ENCODE peak calls at places on chromosome 1, in nine cellular contexts. One of them, this sample, is unnamed.

GRCh38 chr1:168135116-168135981 is 1.4 kb downstream of the GPR161 start:
- DNase-seq in activated CD8-positive, alpha-beta T cell treated with anti-CD3 and anti-CD28 coated beads for 36 hours: no peak
- DNase-seq in EL: peak
- DNase-seq in T-helper 9 cell: no peak
- DNase-seq in left ventricle myocardium superior: no peak
- DNase-seq in CD8-positive, alpha-beta T cell: no peak
- DNase-seq in posterior vena cava: no peak
- DNase-seq in hippocampal formation: no peak
- DNase-seq in activated CD8-positive, alpha-beta memory T cell treated with anti-CD3 and anti-CD28 coated beads, Interleukin-2, amount 10 ng/mL, durations not matched to agents 7 days and 5 days: no peak
- DNase-seq in this sample: no peak

GRCh38 chr1:153869486-153869885 is 53.3 kb downstream of the GATAD2B start:
- DNase-seq in EL: no peak
- DNase-seq in activated CD8-positive, alpha-beta memory T cell treated with anti-CD3 and anti-CD28 coated beads, Interleukin-2, amount 10 ng/mL, durations not matched to agents 7 days and 5 days: no peak
- DNase-seq in activated CD8-positive, alpha-beta T cell treated with anti-CD3 and anti-CD28 coated beads for 36 hours: no peak
- DNase-seq in CD8-positive, alpha-beta T cell: no peak
- DNase-seq in posterior vena cava: no peak
- DNase-seq in hippocampal formation: no peak
- DNase-seq in left ventricle myocardium superior: no peak
- DNase-seq in T-helper 9 cell: no peak
- DNase-seq in this sample: no peak

GRCh38 chr1:168689726-168690602 is 39.0 kb downstream of the DPT start:
- DNase-seq in T-helper 9 cell: no peak
- DNase-seq in EL: no peak
- DNase-seq in left ventricle myocardium superior: no peak
- DNase-seq in activated CD8-positive, alpha-beta memory T cell treated with anti-CD3 and anti-CD28 coated beads, Interleukin-2, amount 10 ng/mL, durations not matched to agents 7 days and 5 days: no peak
- DNase-seq in hippocampal formation: no peak
- DNase-seq in CD8-positive, alpha-beta T cell: no peak
- DNase-seq in activated CD8-positive, alpha-beta T cell treated with anti-CD3 and anti-CD28 coated beads for 36 hours: no peak
- DNase-seq in posterior vena cava: no peak
- DNase-seq in this sample: no peak

GRCh38 chr1:109249654-109250401 is 489 bp downstream of the CELSR2 start:
- DNase-seq in activated CD8-positive, alpha-beta T cell treated with anti-CD3 and anti-CD28 coated beads for 36 hours: no peak
- DNase-seq in left ventricle myocardium superior: no peak
- DNase-seq in activated CD8-positive, alpha-beta memory T cell treated with anti-CD3 and anti-CD28 coated beads, Interleukin-2, amount 10 ng/mL, durations not matched to agents 7 days and 5 days: no peak
- DNase-seq in CD8-positive, alpha-beta T cell: no peak
- DNase-seq in EL: no peak
- DNase-seq in posterior vena cava: peak
- DNase-seq in hippocampal formation: no peak
- DNase-seq in T-helper 9 cell: no peak
- DNase-seq in this sample: no peak

GRCh38 chr1:30890502-30891222 is 17.9 kb downstream of the SDC3 start:
- DNase-seq in T-helper 9 cell: no peak
- DNase-seq in activated CD8-positive, alpha-beta memory T cell treated with anti-CD3 and anti-CD28 coated beads, Interleukin-2, amount 10 ng/mL, durations not matched to agents 7 days and 5 days: no peak
- DNase-seq in left ventricle myocardium superior: no peak
- DNase-seq in CD8-positive, alpha-beta T cell: no peak
- DNase-seq in posterior vena cava: no peak
- DNase-seq in EL: no peak
- DNase-seq in activated CD8-positive, alpha-beta T cell treated with anti-CD3 and anti-CD28 coated beads for 36 hours: no peak
- DNase-seq in hippocampal formation: no peak
- DNase-seq in this sample: no peak

GRCh38 chr1:161082996-161083742 is 6.2 kb downstream of the NECTIN4 start:
- DNase-seq in hippocampal formation: no peak
- DNase-seq in activated CD8-positive, alpha-beta T cell treated with anti-CD3 and anti-CD28 coated beads for 36 hours: no peak
- DNase-seq in CD8-positive, alpha-beta T cell: no peak
- DNase-seq in T-helper 9 cell: no peak
- DNase-seq in left ventricle myocardium superior: peak
- DNase-seq in posterior vena cava: peak
- DNase-seq in EL: peak
- DNase-seq in activated CD8-positive, alpha-beta memory T cell treated with anti-CD3 and anti-CD28 coated beads, Interleukin-2, amount 10 ng/mL, durations not matched to agents 7 days and 5 days: no peak
- DNase-seq in this sample: no peak

GRCh38 chr1:64864018-64864945 is 102.1 kb downstream of the JAK1 start:
- DNase-seq in CD8-positive, alpha-beta T cell: peak
- DNase-seq in activated CD8-positive, alpha-beta T cell treated with anti-CD3 and anti-CD28 coated beads for 36 hours: peak
- DNase-seq in posterior vena cava: peak
- DNase-seq in EL: no peak
- DNase-seq in activated CD8-positive, alpha-beta memory T cell treated with anti-CD3 and anti-CD28 coated beads, Interleukin-2, amount 10 ng/mL, durations not matched to agents 7 days and 5 days: peak
- DNase-seq in T-helper 9 cell: peak
- DNase-seq in hippocampal formation: no peak
- DNase-seq in left ventricle myocardium superior: peak
- DNase-seq in this sample: peak

GRCh38 chr1:117600966-117601365 is 4.9 kb upstream of the TENT5C start:
- DNase-seq in posterior vena cava: no peak
- DNase-seq in T-helper 9 cell: no peak
- DNase-seq in activated CD8-positive, alpha-beta T cell treated with anti-CD3 and anti-CD28 coated beads for 36 hours: no peak
- DNase-seq in EL: no peak
- DNase-seq in activated CD8-positive, alpha-beta memory T cell treated with anti-CD3 and anti-CD28 coated beads, Interleukin-2, amount 10 ng/mL, durations not matched to agents 7 days and 5 days: no peak
- DNase-seq in left ventricle myocardium superior: peak
- DNase-seq in CD8-positive, alpha-beta T cell: peak
- DNase-seq in hippocampal formation: no peak
- DNase-seq in this sample: no peak

GRCh38 chr1:63368131-63368530 is 704 bp downstream of the ALG6 start:
- DNase-seq in hippocampal formation: no peak
- DNase-seq in CD8-positive, alpha-beta T cell: no peak
- DNase-seq in posterior vena cava: no peak
- DNase-seq in T-helper 9 cell: no peak
- DNase-seq in activated CD8-positive, alpha-beta memory T cell treated with anti-CD3 and anti-CD28 coated beads, Interleukin-2, amount 10 ng/mL, durations not matched to agents 7 days and 5 days: no peak
- DNase-seq in activated CD8-positive, alpha-beta T cell treated with anti-CD3 and anti-CD28 coated beads for 36 hours: no peak
- DNase-seq in left ventricle myocardium superior: no peak
- DNase-seq in EL: no peak
- DNase-seq in this sample: no peak

GRCh38 chr1:222064388-222065201 is 322.7 kb upstream of the DUSP10 start:
- DNase-seq in CD8-positive, alpha-beta T cell: no peak
- DNase-seq in T-helper 9 cell: no peak
- DNase-seq in hippocampal formation: no peak
- DNase-seq in left ventricle myocardium superior: no peak
- DNase-seq in posterior vena cava: no peak
- DNase-seq in activated CD8-positive, alpha-beta T cell treated with anti-CD3 and anti-CD28 coated beads for 36 hours: no peak
- DNase-seq in EL: peak
- DNase-seq in activated CD8-positive, alpha-beta memory T cell treated with anti-CD3 and anti-CD28 coated beads, Interleukin-2, amount 10 ng/mL, durations not matched to agents 7 days and 5 days: no peak
- DNase-seq in this sample: no peak

GRCh38 chr1:8880068-8880676 is 1.7 kb upstream of the ENO1 start:
- DNase-seq in left ventricle myocardium superior: no peak
- DNase-seq in EL: peak
- DNase-seq in T-helper 9 cell: no peak
- DNase-seq in activated CD8-positive, alpha-beta T cell treated with anti-CD3 and anti-CD28 coated beads for 36 hours: peak
- DNase-seq in activated CD8-positive, alpha-beta memory T cell treated with anti-CD3 and anti-CD28 coated beads, Interleukin-2, amount 10 ng/mL, durations not matched to agents 7 days and 5 days: peak
- DNase-seq in posterior vena cava: peak
- DNase-seq in CD8-positive, alpha-beta T cell: no peak
- DNase-seq in hippocampal formation: no peak
- DNase-seq in this sample: peak

GRCh38 chr1:18384477-18384876 is 96.3 kb upstream of the KLHDC7A start:
- DNase-seq in T-helper 9 cell: no peak
- DNase-seq in posterior vena cava: peak
- DNase-seq in activated CD8-positive, alpha-beta memory T cell treated with anti-CD3 and anti-CD28 coated beads, Interleukin-2, amount 10 ng/mL, durations not matched to agents 7 days and 5 days: no peak
- DNase-seq in EL: no peak
- DNase-seq in hippocampal formation: no peak
- DNase-seq in activated CD8-positive, alpha-beta T cell treated with anti-CD3 and anti-CD28 coated beads for 36 hours: no peak
- DNase-seq in left ventricle myocardium superior: no peak
- DNase-seq in CD8-positive, alpha-beta T cell: no peak
- DNase-seq in this sample: no peak

GRCh38 chr1:29264773-29265389 is 28.6 kb downstream of the PTPRU start:
- DNase-seq in activated CD8-positive, alpha-beta T cell treated with anti-CD3 and anti-CD28 coated beads for 36 hours: no peak
- DNase-seq in activated CD8-positive, alpha-beta memory T cell treated with anti-CD3 and anti-CD28 coated beads, Interleukin-2, amount 10 ng/mL, durations not matched to agents 7 days and 5 days: no peak
- DNase-seq in left ventricle myocardium superior: no peak
- DNase-seq in T-helper 9 cell: no peak
- DNase-seq in hippocampal formation: no peak
- DNase-seq in posterior vena cava: no peak
- DNase-seq in EL: peak
- DNase-seq in CD8-positive, alpha-beta T cell: no peak
- DNase-seq in this sample: no peak

GRCh38 chr1:204192589-204193352 is 3.5 kb downstream of the KISS1 start:
- DNase-seq in EL: no peak
- DNase-seq in activated CD8-positive, alpha-beta T cell treated with anti-CD3 and anti-CD28 coated beads for 36 hours: no peak
- DNase-seq in T-helper 9 cell: no peak
- DNase-seq in hippocampal formation: no peak
- DNase-seq in CD8-positive, alpha-beta T cell: no peak
- DNase-seq in activated CD8-positive, alpha-beta memory T cell treated with anti-CD3 and anti-CD28 coated beads, Interleukin-2, amount 10 ng/mL, durations not matched to agents 7 days and 5 days: no peak
- DNase-seq in posterior vena cava: no peak
- DNase-seq in left ventricle myocardium superior: no peak
- DNase-seq in this sample: no peak

GRCh38 chr1:197619008-197619640 is 156.2 kb downstream of the DENND1B start:
- DNase-seq in activated CD8-positive, alpha-beta memory T cell treated with anti-CD3 and anti-CD28 coated beads, Interleukin-2, amount 10 ng/mL, durations not matched to agents 7 days and 5 days: no peak
- DNase-seq in left ventricle myocardium superior: no peak
- DNase-seq in posterior vena cava: no peak
- DNase-seq in CD8-positive, alpha-beta T cell: no peak
- DNase-seq in hippocampal formation: no peak
- DNase-seq in EL: peak
- DNase-seq in T-helper 9 cell: no peak
- DNase-seq in activated CD8-positive, alpha-beta T cell treated with anti-CD3 and anti-CD28 coated beads for 36 hours: no peak
- DNase-seq in this sample: no peak

GRCh38 chr1:208272311-208272710 is 28.1 kb upstream of the PLXNA2 start:
- DNase-seq in activated CD8-positive, alpha-beta memory T cell treated with anti-CD3 and anti-CD28 coated beads, Interleukin-2, amount 10 ng/mL, durations not matched to agents 7 days and 5 days: no peak
- DNase-seq in activated CD8-positive, alpha-beta T cell treated with anti-CD3 and anti-CD28 coated beads for 36 hours: no peak
- DNase-seq in CD8-positive, alpha-beta T cell: no peak
- DNase-seq in hippocampal formation: no peak
- DNase-seq in left ventricle myocardium superior: no peak
- DNase-seq in T-helper 9 cell: no peak
- DNase-seq in EL: no peak
- DNase-seq in posterior vena cava: no peak
- DNase-seq in this sample: no peak

GRCh38 chr1:240765732-240766363 is 153.9 kb upstream of the GREM2 start:
- DNase-seq in EL: peak
- DNase-seq in hippocampal formation: no peak
- DNase-seq in CD8-positive, alpha-beta T cell: no peak
- DNase-seq in T-helper 9 cell: no peak
- DNase-seq in activated CD8-positive, alpha-beta T cell treated with anti-CD3 and anti-CD28 coated beads for 36 hours: no peak
- DNase-seq in activated CD8-positive, alpha-beta memory T cell treated with anti-CD3 and anti-CD28 coated beads, Interleukin-2, amount 10 ng/mL, durations not matched to agents 7 days and 5 days: no peak
- DNase-seq in posterior vena cava: no peak
- DNase-seq in left ventricle myocardium superior: no peak
- DNase-seq in this sample: no peak

GRCh38 chr1:7919880-7920279 is 20.8 kb downstream of the TNFRSF9 start:
- DNase-seq in EL: no peak
- DNase-seq in activated CD8-positive, alpha-beta memory T cell treated with anti-CD3 and anti-CD28 coated beads, Interleukin-2, amount 10 ng/mL, durations not matched to agents 7 days and 5 days: no peak
- DNase-seq in posterior vena cava: no peak
- DNase-seq in left ventricle myocardium superior: no peak
- DNase-seq in T-helper 9 cell: no peak
- DNase-seq in hippocampal formation: no peak
- DNase-seq in CD8-positive, alpha-beta T cell: no peak
- DNase-seq in activated CD8-positive, alpha-beta T cell treated with anti-CD3 and anti-CD28 coated beads for 36 hours: peak
- DNase-seq in this sample: no peak

GRCh38 chr1:33306561-33307493 is 14.1 kb downstream of the A3GALT2 start:
- DNase-seq in hippocampal formation: no peak
- DNase-seq in activated CD8-positive, alpha-beta T cell treated with anti-CD3 and anti-CD28 coated beads for 36 hours: no peak
- DNase-seq in posterior vena cava: peak
- DNase-seq in left ventricle myocardium superior: peak
- DNase-seq in activated CD8-positive, alpha-beta memory T cell treated with anti-CD3 and anti-CD28 coated beads, Interleukin-2, amount 10 ng/mL, durations not matched to agents 7 days and 5 days: no peak
- DNase-seq in CD8-positive, alpha-beta T cell: no peak
- DNase-seq in EL: no peak
- DNase-seq in T-helper 9 cell: no peak
- DNase-seq in this sample: no peak

GRCh38 chr1:152347116-152347728 is 12.6 kb downstream of the FLG2 start:
- DNase-seq in activated CD8-positive, alpha-beta T cell treated with anti-CD3 and anti-CD28 coated beads for 36 hours: peak
- DNase-seq in hippocampal formation: no peak
- DNase-seq in left ventricle myocardium superior: no peak
- DNase-seq in EL: peak
- DNase-seq in activated CD8-positive, alpha-beta memory T cell treated with anti-CD3 and anti-CD28 coated beads, Interleukin-2, amount 10 ng/mL, durations not matched to agents 7 days and 5 days: peak
- DNase-seq in posterior vena cava: no peak
- DNase-seq in CD8-positive, alpha-beta T cell: no peak
- DNase-seq in T-helper 9 cell: peak
- DNase-seq in this sample: peak

GRCh38 chr1:7838714-7839113 is 14.2 kb downstream of the UTS2 start:
- DNase-seq in left ventricle myocardium superior: no peak
- DNase-seq in activated CD8-positive, alpha-beta T cell treated with anti-CD3 and anti-CD28 coated beads for 36 hours: no peak
- DNase-seq in EL: no peak
- DNase-seq in hippocampal formation: no peak
- DNase-seq in posterior vena cava: no peak
- DNase-seq in activated CD8-positive, alpha-beta memory T cell treated with anti-CD3 and anti-CD28 coated beads, Interleukin-2, amount 10 ng/mL, durations not matched to agents 7 days and 5 days: no peak
- DNase-seq in T-helper 9 cell: no peak
- DNase-seq in CD8-positive, alpha-beta T cell: no peak
- DNase-seq in this sample: no peak

GRCh38 chr1:27372022-27372807 is 2.4 kb downstream of the FCN3 start:
- DNase-seq in activated CD8-positive, alpha-beta T cell treated with anti-CD3 and anti-CD28 coated beads for 36 hours: no peak
- DNase-seq in CD8-positive, alpha-beta T cell: no peak
- DNase-seq in T-helper 9 cell: no peak
- DNase-seq in activated CD8-positive, alpha-beta memory T cell treated with anti-CD3 and anti-CD28 coated beads, Interleukin-2, amount 10 ng/mL, durations not matched to agents 7 days and 5 days: no peak
- DNase-seq in EL: no peak
- DNase-seq in posterior vena cava: no peak
- DNase-seq in hippocampal formation: no peak
- DNase-seq in left ventricle myocardium superior: no peak
- DNase-seq in this sample: no peak

GRCh38 chr1:216222302-216222701 is 200.9 kb downstream of the USH2A start:
- DNase-seq in hippocampal formation: no peak
- DNase-seq in T-helper 9 cell: no peak
- DNase-seq in posterior vena cava: no peak
- DNase-seq in activated CD8-positive, alpha-beta T cell treated with anti-CD3 and anti-CD28 coated beads for 36 hours: no peak
- DNase-seq in left ventricle myocardium superior: no peak
- DNase-seq in CD8-positive, alpha-beta T cell: no peak
- DNase-seq in activated CD8-positive, alpha-beta memory T cell treated with anti-CD3 and anti-CD28 coated beads, Interleukin-2, amount 10 ng/mL, durations not matched to agents 7 days and 5 days: no peak
- DNase-seq in EL: peak
- DNase-seq in this sample: no peak

GRCh38 chr1:115670476-115671175 is 28.9 kb downstream of the VANGL1 start:
- DNase-seq in activated CD8-positive, alpha-beta memory T cell treated with anti-CD3 and anti-CD28 coated beads, Interleukin-2, amount 10 ng/mL, durations not matched to agents 7 days and 5 days: no peak
- DNase-seq in posterior vena cava: no peak
- DNase-seq in CD8-positive, alpha-beta T cell: no peak
- DNase-seq in EL: no peak
- DNase-seq in hippocampal formation: no peak
- DNase-seq in T-helper 9 cell: no peak
- DNase-seq in activated CD8-positive, alpha-beta T cell treated with anti-CD3 and anti-CD28 coated beads for 36 hours: no peak
- DNase-seq in left ventricle myocardium superior: no peak
- DNase-seq in this sample: peak

GRCh38 chr1:170623171-170623570 is 40.8 kb upstream of the PRRX1 start:
- DNase-seq in T-helper 9 cell: no peak
- DNase-seq in EL: peak
- DNase-seq in activated CD8-positive, alpha-beta memory T cell treated with anti-CD3 and anti-CD28 coated beads, Interleukin-2, amount 10 ng/mL, durations not matched to agents 7 days and 5 days: no peak
- DNase-seq in left ventricle myocardium superior: no peak
- DNase-seq in CD8-positive, alpha-beta T cell: no peak
- DNase-seq in hippocampal formation: no peak
- DNase-seq in activated CD8-positive, alpha-beta T cell treated with anti-CD3 and anti-CD28 coated beads for 36 hours: no peak
- DNase-seq in posterior vena cava: no peak
- DNase-seq in this sample: no peak

GRCh38 chr1:210159206-210159605 is 73.4 kb upstream of the SERTAD4 start:
- DNase-seq in left ventricle myocardium superior: no peak
- DNase-seq in activated CD8-positive, alpha-beta T cell treated with anti-CD3 and anti-CD28 coated beads for 36 hours: no peak
- DNase-seq in CD8-positive, alpha-beta T cell: no peak
- DNase-seq in activated CD8-positive, alpha-beta memory T cell treated with anti-CD3 and anti-CD28 coated beads, Interleukin-2, amount 10 ng/mL, durations not matched to agents 7 days and 5 days: no peak
- DNase-seq in hippocampal formation: no peak
- DNase-seq in EL: no peak
- DNase-seq in T-helper 9 cell: no peak
- DNase-seq in posterior vena cava: no peak
- DNase-seq in this sample: no peak

GRCh38 chr1:53390261-53390660 is 62.4 kb upstream of the LRP8 start:
- DNase-seq in hippocampal formation: peak
- DNase-seq in CD8-positive, alpha-beta T cell: no peak
- DNase-seq in activated CD8-positive, alpha-beta memory T cell treated with anti-CD3 and anti-CD28 coated beads, Interleukin-2, amount 10 ng/mL, durations not matched to agents 7 days and 5 days: no peak
- DNase-seq in activated CD8-positive, alpha-beta T cell treated with anti-CD3 and anti-CD28 coated beads for 36 hours: no peak
- DNase-seq in T-helper 9 cell: no peak
- DNase-seq in EL: no peak
- DNase-seq in left ventricle myocardium superior: peak
- DNase-seq in posterior vena cava: no peak
- DNase-seq in this sample: no peak

GRCh38 chr1:37238376-37239224 is 204.3 kb upstream of the GRIK3 start:
- DNase-seq in EL: no peak
- DNase-seq in CD8-positive, alpha-beta T cell: no peak
- DNase-seq in hippocampal formation: no peak
- DNase-seq in left ventricle myocardium superior: no peak
- DNase-seq in activated CD8-positive, alpha-beta memory T cell treated with anti-CD3 and anti-CD28 coated beads, Interleukin-2, amount 10 ng/mL, durations not matched to agents 7 days and 5 days: no peak
- DNase-seq in T-helper 9 cell: no peak
- DNase-seq in activated CD8-positive, alpha-beta T cell treated with anti-CD3 and anti-CD28 coated beads for 36 hours: no peak
- DNase-seq in posterior vena cava: no peak
- DNase-seq in this sample: no peak

GRCh38 chr1:154501423-154502065 is 475 bp upstream of the TDRD10 start:
- DNase-seq in CD8-positive, alpha-beta T cell: peak
- DNase-seq in posterior vena cava: peak
- DNase-seq in EL: peak
- DNase-seq in T-helper 9 cell: no peak
- DNase-seq in activated CD8-positive, alpha-beta memory T cell treated with anti-CD3 and anti-CD28 coated beads, Interleukin-2, amount 10 ng/mL, durations not matched to agents 7 days and 5 days: no peak
- DNase-seq in left ventricle myocardium superior: peak
- DNase-seq in activated CD8-positive, alpha-beta T cell treated with anti-CD3 and anti-CD28 coated beads for 36 hours: no peak
- DNase-seq in hippocampal formation: no peak
- DNase-seq in this sample: no peak

GRCh38 chr1:81414417-81415087 is 386.2 kb upstream of the ADGRL2 start:
- DNase-seq in hippocampal formation: no peak
- DNase-seq in activated CD8-positive, alpha-beta T cell treated with anti-CD3 and anti-CD28 coated beads for 36 hours: peak
- DNase-seq in CD8-positive, alpha-beta T cell: no peak
- DNase-seq in left ventricle myocardium superior: peak
- DNase-seq in T-helper 9 cell: no peak
- DNase-seq in posterior vena cava: peak
- DNase-seq in EL: peak
- DNase-seq in activated CD8-positive, alpha-beta memory T cell treated with anti-CD3 and anti-CD28 coated beads, Interleukin-2, amount 10 ng/mL, durations not matched to agents 7 days and 5 days: peak
- DNase-seq in this sample: no peak

GRCh38 chr1:167051907-167052306 is 38.3 kb downstream of the GPA33 start:
- DNase-seq in activated CD8-positive, alpha-beta memory T cell treated with anti-CD3 and anti-CD28 coated beads, Interleukin-2, amount 10 ng/mL, durations not matched to agents 7 days and 5 days: no peak
- DNase-seq in T-helper 9 cell: no peak
- DNase-seq in CD8-positive, alpha-beta T cell: no peak
- DNase-seq in EL: no peak
- DNase-seq in hippocampal formation: no peak
- DNase-seq in activated CD8-positive, alpha-beta T cell treated with anti-CD3 and anti-CD28 coated beads for 36 hours: no peak
- DNase-seq in posterior vena cava: no peak
- DNase-seq in left ventricle myocardium superior: no peak
- DNase-seq in this sample: no peak